ENCODE peak calls at places on chromosome 20, in eight cellular contexts. One of them, this sample, is unnamed.

GRCh38 chr20:58026361-58026760 is 202.1 kb downstream of the ANKRD60 start:
- DNase-seq in stromal cell of bone marrow: no peak
- DNase-seq in NCI-H1092 treated with DMSO at 0.1 percent for 48 hours: no peak
- DNase-seq in non-pigmented ciliary epithelial cell: no peak
- DNase-seq in GM12878: no peak
- DNase-seq in GM13976: no peak
- DNase-seq in transverse colon: no peak
- DNase-seq in NCI-H524: no peak
- DNase-seq in this sample: no peak

GRCh38 chr20:2109425-2110210 is 8.0 kb downstream of the STK35 start:
- DNase-seq in stromal cell of bone marrow: no peak
- DNase-seq in NCI-H1092 treated with DMSO at 0.1 percent for 48 hours: no peak
- DNase-seq in non-pigmented ciliary epithelial cell: no peak
- DNase-seq in GM12878: no peak
- DNase-seq in GM13976: no peak
- DNase-seq in transverse colon: peak
- DNase-seq in NCI-H524: no peak
- DNase-seq in this sample: no peak

GRCh38 chr20:48728042-48728837 is 99.6 kb downstream of the PREX1 start:
- DNase-seq in stromal cell of bone marrow: no peak
- DNase-seq in NCI-H1092 treated with DMSO at 0.1 percent for 48 hours: no peak
- DNase-seq in non-pigmented ciliary epithelial cell: no peak
- DNase-seq in GM12878: no peak
- DNase-seq in GM13976: no peak
- DNase-seq in transverse colon: no peak
- DNase-seq in NCI-H524: peak
- DNase-seq in this sample: no peak

GRCh38 chr20:37202267-37202943 is 23.1 kb upstream of the MROH8 start:
- DNase-seq in stromal cell of bone marrow: peak
- DNase-seq in NCI-H1092 treated with DMSO at 0.1 percent for 48 hours: peak
- DNase-seq in non-pigmented ciliary epithelial cell: peak
- DNase-seq in GM12878: no peak
- DNase-seq in GM13976: peak
- DNase-seq in transverse colon: peak
- DNase-seq in NCI-H524: no peak
- DNase-seq in this sample: no peak

GRCh38 chr20:45248609-45249008 is 5.8 kb downstream of the SLPI start:
- DNase-seq in stromal cell of bone marrow: no peak
- DNase-seq in NCI-H1092 treated with DMSO at 0.1 percent for 48 hours: no peak
- DNase-seq in non-pigmented ciliary epithelial cell: no peak
- DNase-seq in GM12878: no peak
- DNase-seq in GM13976: no peak
- DNase-seq in transverse colon: no peak
- DNase-seq in NCI-H524: no peak
- DNase-seq in this sample: no peak

GRCh38 chr20:41133709-41134361 is 3.5 kb upstream of the PLCG1 start:
- DNase-seq in stromal cell of bone marrow: no peak
- DNase-seq in NCI-H1092 treated with DMSO at 0.1 percent for 48 hours: no peak
- DNase-seq in non-pigmented ciliary epithelial cell: no peak
- DNase-seq in GM12878: peak
- DNase-seq in GM13976: peak
- DNase-seq in transverse colon: peak
- DNase-seq in NCI-H524: no peak
- DNase-seq in this sample: peak

GRCh38 chr20:61879303-61879620 is 186.4 kb downstream of the TAF4 start:
- DNase-seq in stromal cell of bone marrow: no peak
- DNase-seq in NCI-H1092 treated with DMSO at 0.1 percent for 48 hours: no peak
- DNase-seq in non-pigmented ciliary epithelial cell: no peak
- DNase-seq in GM12878: no peak
- DNase-seq in GM13976: no peak
- DNase-seq in transverse colon: no peak
- DNase-seq in NCI-H524: peak
- DNase-seq in this sample: no peak

GRCh38 chr20:60762386-60762785 is 489.7 kb upstream of the CDH4 start:
- DNase-seq in stromal cell of bone marrow: no peak
- DNase-seq in NCI-H1092 treated with DMSO at 0.1 percent for 48 hours: no peak
- DNase-seq in non-pigmented ciliary epithelial cell: no peak
- DNase-seq in GM12878: no peak
- DNase-seq in GM13976: no peak
- DNase-seq in transverse colon: no peak
- DNase-seq in NCI-H524: no peak
- DNase-seq in this sample: no peak

GRCh38 chr20:58550661-58551060 is 35.5 kb upstream of the APCDD1L start:
- DNase-seq in stromal cell of bone marrow: no peak
- DNase-seq in NCI-H1092 treated with DMSO at 0.1 percent for 48 hours: no peak
- DNase-seq in non-pigmented ciliary epithelial cell: peak
- DNase-seq in GM12878: no peak
- DNase-seq in GM13976: no peak
- DNase-seq in transverse colon: no peak
- DNase-seq in NCI-H524: no peak
- DNase-seq in this sample: no peak

GRCh38 chr20:22430746-22431168 is 153.6 kb downstream of the FOXA2 start:
- DNase-seq in stromal cell of bone marrow: no peak
- DNase-seq in NCI-H1092 treated with DMSO at 0.1 percent for 48 hours: no peak
- DNase-seq in non-pigmented ciliary epithelial cell: no peak
- DNase-seq in GM12878: no peak
- DNase-seq in GM13976: no peak
- DNase-seq in transverse colon: no peak
- DNase-seq in NCI-H524: no peak
- DNase-seq in this sample: no peak

GRCh38 chr20:50868509-50869495 is 62.4 kb downstream of the ADNP start:
- DNase-seq in stromal cell of bone marrow: no peak
- DNase-seq in NCI-H1092 treated with DMSO at 0.1 percent for 48 hours: no peak
- DNase-seq in non-pigmented ciliary epithelial cell: peak
- DNase-seq in GM12878: no peak
- DNase-seq in GM13976: peak
- DNase-seq in transverse colon: no peak
- DNase-seq in NCI-H524: no peak
- DNase-seq in this sample: no peak

GRCh38 chr20:63955281-63955845 is 853 bp downstream of the UCKL1 start:
- DNase-seq in stromal cell of bone marrow: no peak
- DNase-seq in NCI-H1092 treated with DMSO at 0.1 percent for 48 hours: no peak
- DNase-seq in non-pigmented ciliary epithelial cell: no peak
- DNase-seq in GM12878: no peak
- DNase-seq in GM13976: peak
- DNase-seq in transverse colon: peak
- DNase-seq in NCI-H524: no peak
- DNase-seq in this sample: peak

GRCh38 chr20:19995220-19995863 is 21.8 kb upstream of the NAA20 start:
- DNase-seq in stromal cell of bone marrow: no peak
- DNase-seq in NCI-H1092 treated with DMSO at 0.1 percent for 48 hours: peak
- DNase-seq in non-pigmented ciliary epithelial cell: no peak
- DNase-seq in GM12878: no peak
- DNase-seq in GM13976: peak
- DNase-seq in transverse colon: no peak
- DNase-seq in NCI-H524: no peak
- DNase-seq in this sample: no peak

GRCh38 chr20:32638848-32639247 is 34.9 kb downstream of the C20orf203 start:
- DNase-seq in stromal cell of bone marrow: no peak
- DNase-seq in NCI-H1092 treated with DMSO at 0.1 percent for 48 hours: peak
- DNase-seq in non-pigmented ciliary epithelial cell: no peak
- DNase-seq in GM12878: no peak
- DNase-seq in GM13976: no peak
- DNase-seq in transverse colon: no peak
- DNase-seq in NCI-H524: no peak
- DNase-seq in this sample: no peak

GRCh38 chr20:45377191-45377775 is 842 bp downstream of the TP53TG5 start:
- DNase-seq in stromal cell of bone marrow: no peak
- DNase-seq in NCI-H1092 treated with DMSO at 0.1 percent for 48 hours: no peak
- DNase-seq in non-pigmented ciliary epithelial cell: no peak
- DNase-seq in GM12878: no peak
- DNase-seq in GM13976: no peak
- DNase-seq in transverse colon: no peak
- DNase-seq in NCI-H524: no peak
- DNase-seq in this sample: no peak

GRCh38 chr20:1199981-1200380 is 3.3 kb upstream of the C20orf202 start:
- DNase-seq in stromal cell of bone marrow: no peak
- DNase-seq in NCI-H1092 treated with DMSO at 0.1 percent for 48 hours: no peak
- DNase-seq in non-pigmented ciliary epithelial cell: no peak
- DNase-seq in GM12878: no peak
- DNase-seq in GM13976: no peak
- DNase-seq in transverse colon: no peak
- DNase-seq in NCI-H524: no peak
- DNase-seq in this sample: no peak

GRCh38 chr20:52828199-52828598 is 144.0 kb upstream of the TSHZ2 start:
- DNase-seq in stromal cell of bone marrow: peak
- DNase-seq in NCI-H1092 treated with DMSO at 0.1 percent for 48 hours: no peak
- DNase-seq in non-pigmented ciliary epithelial cell: no peak
- DNase-seq in GM12878: no peak
- DNase-seq in GM13976: no peak
- DNase-seq in transverse colon: no peak
- DNase-seq in NCI-H524: no peak
- DNase-seq in this sample: no peak

GRCh38 chr20:2537101-2537500 is 728 bp downstream of the TMC2 start:
- DNase-seq in stromal cell of bone marrow: no peak
- DNase-seq in NCI-H1092 treated with DMSO at 0.1 percent for 48 hours: no peak
- DNase-seq in non-pigmented ciliary epithelial cell: no peak
- DNase-seq in GM12878: no peak
- DNase-seq in GM13976: no peak
- DNase-seq in transverse colon: no peak
- DNase-seq in NCI-H524: no peak
- DNase-seq in this sample: no peak

GRCh38 chr20:8254911-8255582 is 123.0 kb downstream of the PLCB1 start:
- DNase-seq in stromal cell of bone marrow: no peak
- DNase-seq in NCI-H1092 treated with DMSO at 0.1 percent for 48 hours: no peak
- DNase-seq in non-pigmented ciliary epithelial cell: peak
- DNase-seq in GM12878: no peak
- DNase-seq in GM13976: no peak
- DNase-seq in transverse colon: no peak
- DNase-seq in NCI-H524: no peak
- DNase-seq in this sample: no peak

GRCh38 chr20:34703573-34704176 is 469 bp upstream of the TP53INP2 start:
- DNase-seq in stromal cell of bone marrow: no peak
- DNase-seq in NCI-H1092 treated with DMSO at 0.1 percent for 48 hours: no peak
- DNase-seq in non-pigmented ciliary epithelial cell: no peak
- DNase-seq in GM12878: no peak
- DNase-seq in GM13976: peak
- DNase-seq in transverse colon: peak
- DNase-seq in NCI-H524: no peak
- DNase-seq in this sample: no peak

GRCh38 chr20:14445310-14445709 is 107.9 kb upstream of the FLRT3 start:
- DNase-seq in stromal cell of bone marrow: peak
- DNase-seq in NCI-H1092 treated with DMSO at 0.1 percent for 48 hours: no peak
- DNase-seq in non-pigmented ciliary epithelial cell: no peak
- DNase-seq in GM12878: no peak
- DNase-seq in GM13976: no peak
- DNase-seq in transverse colon: no peak
- DNase-seq in NCI-H524: no peak
- DNase-seq in this sample: no peak

GRCh38 chr20:37756234-37756633 is 62.4 kb downstream of the CTNNBL1 start:
- DNase-seq in stromal cell of bone marrow: no peak
- DNase-seq in NCI-H1092 treated with DMSO at 0.1 percent for 48 hours: no peak
- DNase-seq in non-pigmented ciliary epithelial cell: no peak
- DNase-seq in GM12878: no peak
- DNase-seq in GM13976: no peak
- DNase-seq in transverse colon: no peak
- DNase-seq in NCI-H524: no peak
- DNase-seq in this sample: no peak

GRCh38 chr20:53959849-53960585 is 110.4 kb downstream of the BCAS1 start:
- DNase-seq in stromal cell of bone marrow: peak
- DNase-seq in NCI-H1092 treated with DMSO at 0.1 percent for 48 hours: no peak
- DNase-seq in non-pigmented ciliary epithelial cell: no peak
- DNase-seq in GM12878: no peak
- DNase-seq in GM13976: no peak
- DNase-seq in transverse colon: no peak
- DNase-seq in NCI-H524: no peak
- DNase-seq in this sample: no peak

GRCh38 chr20:40331699-40332098 is 357.3 kb downstream of the MAFB start:
- DNase-seq in stromal cell of bone marrow: no peak
- DNase-seq in NCI-H1092 treated with DMSO at 0.1 percent for 48 hours: peak
- DNase-seq in non-pigmented ciliary epithelial cell: no peak
- DNase-seq in GM12878: no peak
- DNase-seq in GM13976: no peak
- DNase-seq in transverse colon: peak
- DNase-seq in NCI-H524: no peak
- DNase-seq in this sample: no peak

GRCh38 chr20:13250242-13250641 is 29.2 kb downstream of the ISM1 start:
- DNase-seq in stromal cell of bone marrow: no peak
- DNase-seq in NCI-H1092 treated with DMSO at 0.1 percent for 48 hours: no peak
- DNase-seq in non-pigmented ciliary epithelial cell: no peak
- DNase-seq in GM12878: no peak
- DNase-seq in GM13976: no peak
- DNase-seq in transverse colon: no peak
- DNase-seq in NCI-H524: no peak
- DNase-seq in this sample: no peak

GRCh38 chr20:728022-728944 is 40.0 kb downstream of the SLC52A3 start:
- DNase-seq in stromal cell of bone marrow: no peak
- DNase-seq in NCI-H1092 treated with DMSO at 0.1 percent for 48 hours: peak
- DNase-seq in non-pigmented ciliary epithelial cell: no peak
- DNase-seq in GM12878: no peak
- DNase-seq in GM13976: peak
- DNase-seq in transverse colon: peak
- DNase-seq in NCI-H524: peak
- DNase-seq in this sample: peak

GRCh38 chr20:57346477-57346876 is 4.6 kb upstream of the RAE1 start:
- DNase-seq in stromal cell of bone marrow: peak
- DNase-seq in NCI-H1092 treated with DMSO at 0.1 percent for 48 hours: peak
- DNase-seq in non-pigmented ciliary epithelial cell: peak
- DNase-seq in GM12878: no peak
- DNase-seq in GM13976: peak
- DNase-seq in transverse colon: peak
- DNase-seq in NCI-H524: peak
- DNase-seq in this sample: no peak

GRCh38 chr20:25586877-25587276 is 1.5 kb upstream of the NINL start:
- DNase-seq in stromal cell of bone marrow: no peak
- DNase-seq in NCI-H1092 treated with DMSO at 0.1 percent for 48 hours: no peak
- DNase-seq in non-pigmented ciliary epithelial cell: no peak
- DNase-seq in GM12878: no peak
- DNase-seq in GM13976: no peak
- DNase-seq in transverse colon: no peak
- DNase-seq in NCI-H524: no peak
- DNase-seq in this sample: no peak